ENCODE peak calls at places on chromosomes 16 and 17, in four cellular contexts. P is stimulated activated CD4-positive, alpha-beta T cell treated with anti-CD3 and anti-CD28 coated beads, TNF-alpha, amount 100 ng/mL, for 48 hours; K is iris pigment epithelial cell; D is cardiac septum. G is an unnamed sample.

GRCh38 chr17:70144260-70144846 is 25.0 kb upstream of the KCNJ2 start:
- DNase-seq in P (no peak), K (peak), D (no peak), G (no peak)

GRCh38 chr16:57029161-57030160 is 40.1 kb downstream of the NLRC5 start:
- DNase-seq in P (no peak), K (peak), D (no peak), G (no peak)

GRCh38 chr16:74811911-74812310 is 37.3 kb upstream of the FA2H start:
- DNase-seq in P (no peak), K (no peak), D (no peak), G (no peak)

GRCh38 chr16:85015481-85016177 is 4.3 kb upstream of the ZDHHC7 start:
- DNase-seq in P (no peak), K (peak), D (no peak), G (no peak)

GRCh38 chr17:81440511-81441244 is 45.4 kb downstream of the BAHCC1 start:
- DNase-seq in P (no peak), K (no peak), D (no peak), G (no peak)

GRCh38 chr17:79951361-79952264 is 84.1 kb downstream of the TBC1D16 start:
- DNase-seq in P (no peak), K (peak), D (peak), G (no peak)

GRCh38 chr17:32822996-32823395 is 53.9 kb downstream of the MYO1D start:
- DNase-seq in P (no peak), K (peak), D (no peak), G (no peak)

GRCh38 chr16:86281435-86281834 is 228.9 kb upstream of the FOXF1 start:
- DNase-seq in P (no peak), K (no peak), D (no peak), G (no peak)

GRCh38 chr17:31690118-31690517 is 168.9 kb downstream of the COPRS start:
- DNase-seq in P (no peak), K (peak), D (no peak), G (no peak)

GRCh38 chr16:71311553-71312158 is 22.5 kb upstream of the CMTR2 start:
- DNase-seq in P (no peak), K (peak), D (no peak), G (no peak)

GRCh38 chr17:850828-851759 is 68.9 kb downstream of the MRM3 start:
- DNase-seq in P (no peak), K (peak), D (no peak), G (no peak)

GRCh38 chr17:14619821-14620220 is 318.9 kb downstream of the HS3ST3B1 start:
- DNase-seq in P (no peak), K (no peak), D (no peak), G (no peak)

GRCh38 chr16:3754304-3754703 is 37.0 kb upstream of the TRAP1 start:
- DNase-seq in P (no peak), K (peak), D (no peak), G (no peak)

GRCh38 chr17:78986048-78986648 is 6.4 kb upstream of the LGALS3BP start:
- DNase-seq in P (no peak), K (peak), D (no peak), G (no peak)

GRCh38 chr16:1167276-1168107 is 14.6 kb downstream of the CACNA1H start:
- DNase-seq in P (no peak), K (no peak), D (no peak), G (no peak)

GRCh38 chr16:77211880-77212735 is 12.9 kb downstream of the SYCE1L start:
- DNase-seq in P (peak), K (peak), D (no peak), G (peak)

GRCh38 chr16:4392382-4393242 is 21.0 kb downstream of the VASN start:
- DNase-seq in P (no peak), K (peak), D (no peak), G (no peak)

GRCh38 chr17:78977681-78977943 is 2.1 kb downstream of the LGALS3BP start:
- DNase-seq in P (no peak), K (no peak), D (no peak), G (no peak)

GRCh38 chr16:16083421-16084156 is 134.2 kb downstream of the ABCC1 start:
- DNase-seq in P (no peak), K (peak), D (no peak), G (no peak)

GRCh38 chr16:79632289-79632688 is 31.8 kb upstream of the MAF start:
- DNase-seq in P (no peak), K (no peak), D (no peak), G (no peak)

GRCh38 chr17:67376892-67377726 is at the start of gene PITPNC1:
- DNase-seq in P (peak), K (peak), D (peak), G (peak)

GRCh38 chr17:76107507-76107906 is 3.9 kb upstream of the EXOC7 start:
- DNase-seq in P (no peak), K (no peak), D (no peak), G (no peak)

GRCh38 chr16:12547608-12547922 is 256.1 kb downstream of the CPPED1 start:
- DNase-seq in P (no peak), K (no peak), D (no peak), G (no peak)

GRCh38 chr17:74766413-74766812 is 9.7 kb downstream of the NAT9 start:
- DNase-seq in P (no peak), K (no peak), D (no peak), G (no peak)

GRCh38 chr16:24921229-24921628 is 75.5 kb downstream of the SLC5A11 start:
- DNase-seq in P (no peak), K (no peak), D (no peak), G (no peak)